ENCODE peak calls at places on chromosome 19, in six cellular contexts. U is cardiac fibroblast, X is mammary epithelial cell, I is GM10248, K is fibroblast of pulmonary artery, L is HFFc6. R is an unnamed sample.

GRCh38 chr19:6271251-6271650 is 8.5 kb downstream of the MLLT1 start:
- DNase-seq in U (peak; percentile 42), X (no peak), I (no peak), K (peak; percentile 64), L (no peak), R (no peak)

GRCh38 chr19:48398329-48399235 is 5.1 kb downstream of the GRIN2D start:
- DNase-seq in U (peak; percentile 83), X (peak; percentile 42), I (peak; percentile 90), K (peak; percentile 87), L (peak; percentile 56), R (peak; percentile 89)

GRCh38 chr19:8397291-8397690 is 7.1 kb downstream of the RAB11B start:
- DNase-seq in U (no peak), X (peak; percentile 59), I (no peak), K (no peak), L (no peak), R (no peak)

GRCh38 chr19:55146078-55146647 is 2.8 kb downstream of the TNNT1 start:
- DNase-seq in U (peak; percentile 25), X (peak; percentile 29), I (peak; percentile 69), K (peak; percentile 24), L (no peak), R (peak; percentile 51)

GRCh38 chr19:55526216-55527196 is 10.4 kb downstream of the SBK2 start:
- DNase-seq in U (peak; percentile 70), X (no peak), I (no peak), K (peak; percentile 83), L (peak; percentile 51), R (peak; percentile 75)

GRCh38 chr19:38182536-38183210 is 41.3 kb downstream of the DPF1 start:
- DNase-seq in U (no peak), X (no peak), I (no peak), K (no peak), L (no peak), R (no peak)

GRCh38 chr19:35330475-35330874 is 1.5 kb downstream of the CD22 start:
- DNase-seq in U (no peak), X (no peak), I (peak; percentile 82), K (no peak), L (no peak), R (no peak)

GRCh38 chr19:20482721-20483120 is 82.9 kb downstream of the ZNF737 start:
- DNase-seq in U (no peak), X (no peak), I (no peak), K (no peak), L (no peak), R (no peak)

GRCh38 chr19:29965529-29965928 is 23.5 kb downstream of the URI1 start:
- DNase-seq in U (peak; percentile 62), X (no peak), I (no peak), K (no peak), L (peak; percentile 59), R (no peak)

GRCh38 chr19:8361921-8362793 is 1.8 kb upstream of the ANGPTL4 start:
- DNase-seq in U (peak; percentile 99), X (peak; percentile 99), I (no peak), K (peak; percentile 99), L (peak; percentile 98), R (peak; percentile 100)

GRCh38 chr19:13986348-13986904 is 19.7 kb downstream of the RFX1 start:
- DNase-seq in U (peak; percentile 76), X (no peak), I (peak; percentile 99), K (peak; percentile 74), L (peak; percentile 81), R (no peak)

GRCh38 chr19:38224014-38224862 is at the start of gene DPF1:
- DNase-seq in U (peak; percentile 64), X (peak; percentile 79), I (peak; percentile 95), K (peak; percentile 64), L (peak; percentile 70), R (peak; percentile 74)

GRCh38 chr19:43148233-43148632 is 38.1 kb downstream of the PSG5 start:
- DNase-seq in U (peak; percentile 92), X (peak; percentile 94), I (no peak), K (peak; percentile 66), L (peak; percentile 87), R (peak; percentile 84)

GRCh38 chr19:3479177-3479818 is 1.0 kb downstream of the SMIM24 start:
- DNase-seq in U (peak; percentile 35), X (no peak), I (peak; percentile 69), K (no peak), L (no peak), R (no peak)

GRCh38 chr19:31258211-31259052 is 90.8 kb downstream of the TSHZ3 start:
- DNase-seq in U (no peak), X (no peak), I (no peak), K (no peak), L (no peak), R (no peak)

GRCh38 chr19:289651-290538 is 1.3 kb downstream of the PLPP2 start:
- DNase-seq in U (peak; percentile 58), X (peak; percentile 89), I (no peak), K (peak; percentile 52), L (peak; percentile 65), R (peak; percentile 82)

DNA sequence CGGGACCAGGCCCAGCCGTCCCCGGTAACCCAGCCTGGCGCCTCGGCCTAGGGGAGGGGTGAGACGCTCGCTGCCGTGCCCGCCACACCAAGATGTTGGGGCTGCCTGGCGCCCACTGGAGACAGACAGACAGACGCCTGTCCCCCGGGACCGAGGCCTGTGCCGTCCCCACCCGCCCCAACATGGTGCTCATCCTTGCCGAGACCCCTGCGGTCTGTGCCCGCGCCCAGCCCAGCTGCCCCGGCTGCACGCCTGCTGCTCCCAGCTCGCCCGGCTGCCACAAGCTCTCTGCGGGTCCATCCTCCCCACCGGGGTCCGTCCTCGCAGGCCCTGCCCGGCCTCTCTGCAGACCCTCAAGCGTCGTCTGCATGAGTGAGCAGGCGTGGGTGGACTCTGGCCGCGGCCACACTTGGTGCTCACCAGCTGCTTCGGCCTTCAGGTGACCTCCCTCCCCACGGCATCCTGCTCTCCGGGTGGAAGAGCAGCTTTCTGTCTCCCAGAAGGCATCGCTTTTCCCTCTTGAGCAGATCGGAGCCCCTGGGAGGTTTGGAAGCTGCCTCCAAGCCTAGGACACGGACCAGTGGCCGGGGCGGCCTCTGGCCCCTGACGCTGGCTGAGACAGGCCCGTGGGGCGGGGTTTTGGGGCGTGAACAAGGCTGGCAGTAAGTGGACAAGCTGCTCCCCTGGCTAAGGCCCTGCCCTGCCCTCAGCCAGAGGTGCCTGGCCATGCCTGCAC is 6.7 kb upstream of the TMPRSS9 start:
- DNase-seq in U (no peak), X (no peak), I (no peak), K (no peak), L (no peak), R (no peak)
- TF ChIP-seq CTCF in U (no peak), X (no peak), I (no peak), K (no peak), L (no peak), R (no peak)

DNA sequence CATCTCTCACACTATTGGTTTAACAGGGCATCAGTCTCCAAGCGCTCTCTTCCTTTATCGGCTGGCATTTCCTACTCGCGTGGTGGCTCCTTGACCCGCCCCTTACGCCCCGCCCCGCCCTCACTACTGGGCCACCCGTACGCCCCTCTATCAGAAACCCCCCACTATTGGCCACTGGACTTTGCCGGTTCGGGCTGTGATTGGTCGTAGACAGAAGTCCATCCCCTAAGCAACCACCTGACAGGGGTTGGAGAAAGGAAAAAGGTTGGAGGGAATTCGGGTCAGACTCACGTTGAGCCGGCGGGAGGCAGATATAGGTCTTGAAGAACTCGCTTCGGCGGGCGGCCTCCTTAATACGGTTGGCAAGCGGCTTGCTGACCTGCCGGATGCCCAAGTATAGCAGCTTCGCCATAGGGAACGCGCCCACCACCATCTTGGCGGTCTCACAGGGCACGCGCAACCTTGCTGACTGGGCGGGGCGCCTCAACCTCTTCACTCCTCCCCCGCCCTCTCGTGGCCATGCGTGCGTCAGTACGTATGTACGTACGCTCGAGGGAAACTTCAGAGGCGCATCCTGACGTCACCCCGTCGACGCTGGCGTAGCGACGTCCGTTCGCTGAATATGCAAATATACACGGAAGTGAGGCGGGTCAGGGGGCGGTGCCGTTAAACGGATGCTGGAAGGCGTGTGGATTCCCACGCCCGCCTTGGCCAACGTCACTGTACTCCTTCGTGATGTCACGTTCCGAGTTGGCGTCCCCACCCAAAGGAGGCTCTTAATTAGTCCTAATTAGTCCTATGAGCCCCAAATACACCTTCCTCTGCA is at the start of gene OPA3:
- DNase-seq in U (peak; percentile 100), X (peak; percentile 100), I (peak; percentile 98), K (peak; percentile 100), L (peak; percentile 99), R (peak; percentile 100)
- TF ChIP-seq CTCF in U (no peak), X (no peak), I (no peak), K (no peak), L (peak; percentile 40), R (no peak)

GRCh38 chr19:50795665-50796073 is 5.5 kb downstream of the ACP4 start:
- DNase-seq in U (no peak), X (no peak), I (no peak), K (no peak), L (no peak), R (no peak)

GRCh38 chr19:50794778-50795664 is 4.8 kb downstream of the ACP4 start:
- DNase-seq in U (no peak), X (no peak), I (no peak), K (no peak), L (no peak), R (peak; percentile 39)

GRCh38 chr19:50792852-50793250 is 2.6 kb downstream of the ACP4 start:
- DNase-seq in U (no peak), X (no peak), I (no peak), K (no peak), L (no peak), R (no peak)

GRCh38 chr19:50793558-50794065 is 3.4 kb downstream of the ACP4 start:
- DNase-seq in U (no peak), X (no peak), I (no peak), K (no peak), L (no peak), R (no peak)

DNA sequence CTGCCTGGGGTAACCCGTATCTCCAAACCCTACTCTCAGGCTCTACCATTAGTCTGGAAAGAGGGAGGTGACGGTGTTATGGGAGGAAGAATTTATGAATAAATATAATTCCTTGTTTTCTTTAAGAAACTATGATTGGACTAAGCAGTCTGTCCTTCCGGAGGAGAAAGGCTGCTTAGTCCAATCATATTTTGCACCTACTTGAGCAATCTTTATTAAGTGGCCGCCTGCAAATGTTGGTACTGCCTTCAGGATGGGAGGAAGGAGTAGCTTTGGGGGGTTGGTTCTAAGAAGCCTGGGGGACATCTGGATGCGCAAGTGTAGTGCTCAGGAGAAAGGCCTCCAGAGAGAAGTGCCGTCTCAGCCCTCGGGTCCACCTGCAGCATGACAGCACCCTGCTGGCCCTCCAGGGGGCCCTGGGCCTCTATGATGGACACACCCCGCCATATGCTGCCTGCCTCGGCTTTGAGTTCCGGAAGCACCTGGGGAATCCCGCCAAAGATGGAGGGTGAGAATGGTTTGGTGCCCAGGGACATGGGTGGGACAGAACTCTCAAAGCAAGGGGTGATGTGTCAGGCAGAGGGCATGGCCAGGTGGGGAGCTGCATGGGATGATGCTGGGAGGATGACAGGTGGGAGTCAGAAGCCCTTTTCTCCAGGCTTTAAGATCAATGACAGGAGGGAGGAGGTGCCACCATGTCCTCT is 4.0 kb downstream of the ACP4 start:
- DNase-seq in U (peak; percentile 20), X (peak; percentile 43), I (peak; percentile 72), K (no peak), L (no peak), R (peak; percentile 57)
- TF ChIP-seq CTCF in U (peak; percentile 8), X (peak; percentile 35), I (peak; percentile 50), K (no peak), L (no peak), R (no peak)

DNA sequence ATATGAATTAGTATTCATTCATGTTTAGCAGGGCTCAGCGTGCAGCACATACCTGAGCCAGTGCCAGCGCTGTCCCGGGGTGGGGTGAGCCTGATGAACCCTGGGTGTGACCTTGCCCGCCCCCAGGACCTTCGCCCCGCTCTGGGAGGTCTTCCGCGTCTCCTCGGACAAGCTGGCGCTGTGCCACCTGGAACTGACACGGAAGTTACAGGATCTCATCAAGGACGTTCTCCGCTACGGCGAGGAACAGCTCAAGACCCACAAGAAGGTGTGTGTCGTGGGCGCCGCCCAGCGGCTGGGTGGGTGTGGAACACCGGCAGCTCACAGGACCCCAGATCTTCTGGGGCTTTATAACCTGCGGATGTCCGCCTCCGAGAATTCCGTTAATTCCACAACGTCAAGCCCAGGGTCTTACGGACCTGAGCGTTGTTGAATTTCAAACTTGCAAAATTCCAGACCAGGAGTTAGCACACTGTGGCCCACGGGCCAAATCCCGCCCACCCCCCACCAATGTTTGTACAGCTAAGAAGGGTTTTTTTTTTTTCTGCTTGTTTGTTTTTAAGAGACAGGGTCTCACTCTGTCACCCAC is 15.4 kb downstream of the FCHO1 start:
- DNase-seq in U (peak; percentile 87), X (peak; percentile 68), I (peak; percentile 70), K (peak; percentile 90), L (peak; percentile 60), R (peak; percentile 95)
- TF ChIP-seq CTCF in U (peak; percentile 99), X (peak; percentile 99), I (peak; percentile 75), K (peak; percentile 99), L (peak; percentile 87), R (peak; percentile 92)